ENCODE peak calls at places on chromosomes 2 and 18, in five cellular contexts. P is CD4-positive, alpha-beta T cell; L is NCI-H1417; F is kidney glomerular epithelial cell; N is cerebellar cortex. R is an unnamed sample.
A peak's percentile ranks its signal among the peaks of the same experiment; 100 is the strongest.

GRCh38 chr2:143968860-143969259 is 551.1 kb downstream of the ZEB2 start:
- DNase-seq in F (no peak), P (no peak), L (no peak), N (no peak), R (no peak)

GRCh38 chr2:147927053-147927588 is 82.3 kb downstream of the ACVR2A start:
- DNase-seq in P (no peak), L (no peak), N (no peak), F (no peak), R (no peak)

GRCh38 chr2:224774735-224775134 is 58.6 kb upstream of the CCDC195 start:
- DNase-seq in N (no peak), F (no peak), L (no peak), P (no peak), R (no peak)

GRCh38 chr2:235045336-235045972 is 93.6 kb downstream of the SH3BP4 start:
- DNase-seq in L (no peak), F (no peak), P (no peak), N (no peak), R (no peak)

GRCh38 chr2:25692143-25692542 is 18.8 kb upstream of the DTNB start:
- DNase-seq in F (no peak), P (no peak), L (no peak), N (no peak), R (no peak)

GRCh38 chr2:36493221-36493620 is 104.7 kb downstream of the FEZ2 start:
- DNase-seq in L (no peak), F (no peak), N (no peak), P (no peak), R (no peak)

GRCh38 chr2:71528221-71528620 is 74.9 kb downstream of the DYSF start:
- DNase-seq in P (no peak), L (no peak), F (no peak), N (no peak), R (no peak)

GRCh38 chr2:10410716-10411437 is 37.2 kb downstream of the ODC1 start:
- DNase-seq in L (peak; percentile 15), F (no peak), N (no peak), P (no peak), R (no peak)

GRCh38 chr2:219124379-219125110 is 36.1 kb downstream of the NHEJ1 start:
- DNase-seq in N (no peak), P (no peak), F (no peak), L (no peak), R (no peak)

GRCh38 chr2:189466656-189467055 is 25.4 kb downstream of the WDR75 start:
- DNase-seq in P (no peak), N (peak; percentile 12), F (no peak), L (peak; percentile 31), R (no peak)

GRCh38 chr18:58135170-58135569 is 91.1 kb downstream of the NEDD4L start:
- DNase-seq in P (no peak), F (peak; percentile 61), L (no peak), N (no peak), R (no peak)

GRCh38 chr2:170846318-170846717 is 29.6 kb downstream of the GAD1 start:
- DNase-seq in N (no peak), F (no peak), L (no peak), P (no peak), R (no peak)

GRCh38 chr2:240999873-241000541 is 1.6 kb downstream of the SNED1 start:
- DNase-seq in N (no peak), L (no peak), F (no peak), P (no peak), R (no peak)

GRCh38 chr2:133839677-133840076 is 271.4 kb upstream of the NCKAP5 start:
- DNase-seq in N (no peak), P (no peak), L (no peak), F (no peak), R (no peak)

GRCh38 chr18:49878996-49879585 is 65.8 kb upstream of the ACAA2 start:
- DNase-seq in L (no peak), F (no peak), N (peak; percentile 74), P (no peak), R (no peak)

GRCh38 chr2:20430461-20431302 is 16.2 kb upstream of the RHOB start:
- DNase-seq in P (no peak), L (no peak), F (no peak), N (no peak), R (no peak)

GRCh38 chr18:69528439-69528838 is 127.8 kb downstream of the DOK6 start:
- DNase-seq in N (no peak), L (no peak), F (no peak), P (no peak), R (no peak)

GRCh38 chr2:200376422-200377142 is 70.1 kb downstream of the SPATS2L start:
- DNase-seq in F (no peak), N (no peak), L (no peak), P (peak; percentile 25), R (no peak)